ENCODE peak calls at places on chromosomes 3 and 15, in eight cellular contexts. J is cardiac muscle cell; I is fibroblast of lung; V is esophagus muscularis mucosa; N is effector memory CD4-positive, alpha-beta T cell; P is IMR-90; L is CD8-positive, alpha-beta T cell; C is pancreas. Z is an unnamed sample.
A peak's percentile ranks its signal among the peaks of the same experiment; 100 is the strongest.

GRCh38 chr3:30473374-30474051 is 132.9 kb upstream of the TGFBR2 start:
- DNase-seq in J (peak; percentile 80), I (peak; percentile 77), V (no peak), N (no peak), P (peak; percentile 46), L (no peak), C (no peak), Z (no peak)

GRCh38 chr15:55499158-55499557 is 8.9 kb downstream of the DNAAF4 start:
- DNase-seq in J (no peak), I (no peak), V (no peak), N (no peak), P (no peak), L (no peak), C (no peak), Z (no peak)

GRCh38 chr3:97928986-97929385 is 43.2 kb downstream of the RIOX2 start:
- DNase-seq in J (no peak), I (no peak), V (no peak), N (no peak), P (no peak), L (no peak), C (no peak), Z (no peak)

GRCh38 chr3:188421836-188422540 is 268.0 kb downstream of the LPP start:
- DNase-seq in J (no peak), I (no peak), V (no peak), N (no peak), P (no peak), L (no peak), C (no peak), Z (no peak)

GRCh38 chr3:36494461-36495109 is 114.3 kb downstream of the STAC start:
- DNase-seq in J (peak; percentile 83), I (peak; percentile 72), V (no peak), N (no peak), P (peak; percentile 12), L (no peak), C (no peak), Z (no peak)

GRCh38 chr3:126927405-126927750 is 55.5 kb upstream of the PLXNA1 start:
- DNase-seq in J (no peak), I (no peak), V (no peak), N (no peak), P (no peak), L (no peak), C (no peak), Z (no peak)

GRCh38 chr3:80190051-80190450 is 422.3 kb upstream of the ROBO1 start:
- DNase-seq in J (peak; percentile 91), I (peak; percentile 68), V (no peak), N (no peak), P (peak; percentile 30), L (no peak), C (no peak), Z (no peak)

GRCh38 chr15:84113919-84114318 is 121.7 kb upstream of the GOLGA6L4 start:
- DNase-seq in J (no peak), I (no peak), V (no peak), N (no peak), P (no peak), L (no peak), C (no peak), Z (no peak)

GRCh38 chr15:63258658-63259057 is 18.7 kb upstream of the APH1B start:
- DNase-seq in J (no peak), I (no peak), V (no peak), N (no peak), P (no peak), L (no peak), C (no peak), Z (no peak)

GRCh38 chr3:69182588-69183299 is 60.3 kb upstream of the LMOD3 start:
- DNase-seq in J (peak; percentile 87), I (peak; percentile 55), V (no peak), N (no peak), P (peak; percentile 81), L (no peak), C (no peak), Z (peak; percentile 27)

GRCh38 chr3:53225181-53225580 is 30.6 kb downstream of the TKT start:
- DNase-seq in J (no peak), I (no peak), V (no peak), N (no peak), P (no peak), L (no peak), C (no peak), Z (no peak)

GRCh38 chr3:69282191-69282590 is 103.7 kb downstream of the FRMD4B start:
- DNase-seq in J (no peak), I (no peak), V (no peak), N (no peak), P (no peak), L (peak; percentile 29), C (no peak), Z (peak; percentile 16)

GRCh38 chr3:48694610-48695051 is 8.9 kb upstream of the NCKIPSD start:
- DNase-seq in J (peak; percentile 96), I (peak; percentile 94), V (no peak), N (no peak), P (peak; percentile 85), L (no peak), C (no peak), Z (no peak)

GRCh38 chr15:81394609-81395008 is 20.6 kb upstream of the TMC3 start:
- DNase-seq in J (no peak), I (no peak), V (no peak), N (no peak), P (no peak), L (no peak), C (no peak), Z (peak; percentile 88)

GRCh38 chr3:57007513-57008415 is 52.7 kb upstream of the SPATA12 start:
- DNase-seq in J (peak; percentile 92), I (peak; percentile 91), V (peak; percentile 97), N (no peak), P (peak; percentile 85), L (no peak), C (no peak), Z (no peak)

GRCh38 chr3:193563429-193563828 is 8.7 kb upstream of the ATP13A4 start:
- DNase-seq in J (peak; percentile 2), I (no peak), V (peak; percentile 53), N (no peak), P (no peak), L (no peak), C (no peak), Z (no peak)

GRCh38 chr15:98952381-98952803 is 55.2 kb downstream of the PGPEP1L start:
- DNase-seq in J (no peak), I (peak; percentile 55), V (no peak), N (no peak), P (peak; percentile 72), L (no peak), C (no peak), Z (no peak)

GRCh38 chr3:52739725-52740124 is 31.0 kb downstream of the NEK4 start:
- DNase-seq in J (no peak), I (no peak), V (no peak), N (no peak), P (no peak), L (no peak), C (no peak), Z (peak; percentile 71)

GRCh38 chr3:151383956-151384355 is 597 bp downstream of the P2RY12 start:
- DNase-seq in J (no peak), I (peak; percentile 21), V (no peak), N (no peak), P (no peak), L (no peak), C (no peak), Z (peak; percentile 37)

GRCh38 chr15:67084561-67084960 is 19.2 kb downstream of the SMAD3 start:
- DNase-seq in J (no peak), I (no peak), V (no peak), N (no peak), P (no peak), L (no peak), C (no peak), Z (no peak)
- H3K27ac ChIP-seq in J (no peak overlapping the region), I (peak overlapping the region; percentile 50), V (no peak overlapping the region), N (peak overlapping the region; percentile 19), P (peak overlapping the region; percentile 2), L (no peak overlapping the region), C (no peak overlapping the region), Z (no peak overlapping the region)

DNA sequence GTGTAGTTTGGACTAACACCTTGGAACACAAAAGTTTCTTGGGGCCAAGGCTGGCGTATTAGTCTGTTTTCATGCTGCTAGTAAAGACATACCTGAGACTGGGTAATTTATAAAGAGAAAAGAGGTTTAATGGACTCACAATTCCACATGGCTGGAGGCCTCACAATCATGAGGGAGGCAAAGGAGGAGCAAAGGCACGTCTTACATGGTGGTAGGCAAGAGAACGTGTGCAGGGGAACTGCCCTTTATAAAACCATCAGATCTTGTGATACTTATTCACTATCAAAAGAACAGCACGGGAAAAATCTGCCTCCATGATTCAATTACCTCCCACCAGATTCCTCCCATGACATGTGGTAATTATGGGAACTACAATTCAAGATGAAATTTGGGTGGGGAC is 9.4 kb upstream of the CCR2 start:
- DNase-seq in J (no peak), I (no peak), V (no peak), N (no peak), P (no peak), L (no peak), C (no peak), Z (no peak)
- H3K9me3 ChIP-seq in J (no peaks in the 10 kb centered on the region), I (no peaks in the 10 kb centered on the region), V (no peaks in the 10 kb centered on the region), N (no peaks in the 10 kb centered on the region), P (no peaks in the 10 kb centered on the region), L (peaks cover 3% of the 10 kb centered on the region), C (no peaks in the 10 kb centered on the region), Z (no peaks in the 10 kb centered on the region)

DNA sequence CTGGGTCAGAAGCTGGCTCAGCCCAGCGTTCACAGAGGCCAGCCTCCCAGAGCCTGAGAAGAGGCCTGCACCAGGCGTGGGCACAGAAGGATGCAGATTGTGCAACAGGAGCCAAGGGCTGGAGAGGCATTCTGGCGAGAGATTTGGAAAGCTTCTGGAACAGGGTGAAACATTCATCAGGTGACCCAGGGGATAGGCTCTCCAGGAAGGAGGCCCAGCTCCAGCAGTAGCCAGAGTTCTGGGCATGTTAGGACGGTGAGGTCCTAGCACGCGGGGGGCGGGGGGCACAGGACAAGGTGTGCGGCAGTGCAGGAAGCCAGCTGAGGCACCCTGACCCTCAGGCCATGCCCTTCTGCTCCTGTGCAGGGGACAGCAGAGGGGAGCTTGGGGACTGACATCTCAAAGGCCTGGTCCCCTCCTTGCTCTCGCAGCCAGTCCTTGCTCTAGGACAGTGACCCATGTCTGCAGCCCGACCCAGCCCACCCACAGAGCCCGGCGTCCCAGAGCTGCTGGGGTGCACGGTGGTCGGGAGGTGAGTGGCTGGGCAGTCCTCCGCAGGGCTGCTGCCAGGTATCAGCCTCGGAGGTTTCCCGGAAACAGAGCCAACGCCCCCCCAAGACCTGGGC is 111.7 kb upstream of the KLF13 start:
- DNase-seq in J (peak; percentile 82), I (peak; percentile 81), V (no peak), N (no peak), P (no peak), L (no peak), C (no peak), Z (peak; percentile 33)
- H3K4me3 ChIP-seq in J (no peak overlapping the region), I (no peak overlapping the region), V (peak overlapping the region; percentile 76), N (peak overlapping the region; percentile 46), P (no peak overlapping the region), L (peak overlapping the region; percentile 55), C (no peak overlapping the region), Z (peak overlapping the region; percentile 78)

GRCh38 chr15:53843166-53843565 is 83.7 kb upstream of the WDR72 start:
- DNase-seq in J (no peak), I (no peak), V (no peak), N (no peak), P (no peak), L (no peak), C (no peak), Z (no peak)
- H3K27ac ChIP-seq in J (no peak overlapping the region), I (no peak overlapping the region), V (no peak overlapping the region), N (no peak overlapping the region), P (no peak overlapping the region), L (no peak overlapping the region), C (no peak overlapping the region), Z (no peak overlapping the region)

GRCh38 chr3:141379250-141379872 is 11.1 kb downstream of the ZBTB38 start:
- DNase-seq in J (no peak), I (no peak), V (no peak), N (peak; percentile 9), P (no peak), L (no peak), C (no peak), Z (peak; percentile 39)
- H3K9me3 ChIP-seq in J (no peaks in the 10 kb centered on the region), I (no peaks in the 10 kb centered on the region), V (no peaks in the 10 kb centered on the region), N (no peaks in the 10 kb centered on the region), P (no peaks in the 10 kb centered on the region), L (no peaks in the 10 kb centered on the region), C (no peaks in the 10 kb centered on the region), Z (no peaks in the 10 kb centered on the region)